ENCODE peak calls at places on chromosomes 5 and 9, in four cellular contexts. One of them, this sample, is unnamed.

GRCh38 chr9:33946779-33947535 is 101.7 kb downstream of the UBAP2 start:
- DNase-seq in GM12865: no peak
- DNase-seq in CD4-positive, alpha-beta memory T cell: no peak
- DNase-seq in esophagus squamous epithelium: no peak
- DNase-seq in this sample: no peak

GRCh38 chr5:140677947-140678346 is 4.6 kb upstream of the DND1 start:
- DNase-seq in GM12865: peak; percentile 32
- DNase-seq in CD4-positive, alpha-beta memory T cell: no peak
- DNase-seq in esophagus squamous epithelium: no peak
- DNase-seq in this sample: no peak

GRCh38 chr5:91132552-91132951 is 250.6 kb downstream of the ARRDC3 start:
- DNase-seq in GM12865: peak; percentile 59
- DNase-seq in CD4-positive, alpha-beta memory T cell: no peak
- DNase-seq in esophagus squamous epithelium: no peak
- DNase-seq in this sample: no peak

GRCh38 chr5:132475531-132475930 is 15.0 kb downstream of the IRF1 start:
- DNase-seq in GM12865: no peak
- DNase-seq in CD4-positive, alpha-beta memory T cell: peak; percentile 17
- DNase-seq in esophagus squamous epithelium: no peak
- DNase-seq in this sample: no peak

GRCh38 chr9:123544007-123544827 is 188.2 kb downstream of the CRB2 start:
- DNase-seq in GM12865: peak; percentile 40
- DNase-seq in CD4-positive, alpha-beta memory T cell: peak; percentile 7
- DNase-seq in esophagus squamous epithelium: no peak
- DNase-seq in this sample: peak; percentile 55

GRCh38 chr5:74639538-74640449 is 734 bp downstream of the ENC1 start:
- DNase-seq in GM12865: peak; percentile 64
- DNase-seq in CD4-positive, alpha-beta memory T cell: peak; percentile 21
- DNase-seq in esophagus squamous epithelium: no peak
- DNase-seq in this sample: peak; percentile 67

GRCh38 chr9:89463986-89464901 is 33.7 kb downstream of the SEMA4D start:
- DNase-seq in GM12865: peak; percentile 91
- DNase-seq in CD4-positive, alpha-beta memory T cell: peak; percentile 87
- DNase-seq in esophagus squamous epithelium: peak; percentile 15
- DNase-seq in this sample: peak; percentile 34

GRCh38 chr5:42570946-42571625 is 147.8 kb downstream of the GHR start:
- DNase-seq in GM12865: no peak
- DNase-seq in CD4-positive, alpha-beta memory T cell: no peak
- DNase-seq in esophagus squamous epithelium: no peak
- DNase-seq in this sample: no peak

GRCh38 chr5:117800261-117800660 is 1188.1 kb downstream of the DTWD2 start:
- DNase-seq in GM12865: no peak
- DNase-seq in CD4-positive, alpha-beta memory T cell: no peak
- DNase-seq in esophagus squamous epithelium: no peak
- DNase-seq in this sample: no peak

GRCh38 chr9:138043411-138044345 is 166.1 kb downstream of the CACNA1B start:
- DNase-seq in GM12865: no peak
- DNase-seq in CD4-positive, alpha-beta memory T cell: no peak
- DNase-seq in esophagus squamous epithelium: no peak
- DNase-seq in this sample: no peak

DNA sequence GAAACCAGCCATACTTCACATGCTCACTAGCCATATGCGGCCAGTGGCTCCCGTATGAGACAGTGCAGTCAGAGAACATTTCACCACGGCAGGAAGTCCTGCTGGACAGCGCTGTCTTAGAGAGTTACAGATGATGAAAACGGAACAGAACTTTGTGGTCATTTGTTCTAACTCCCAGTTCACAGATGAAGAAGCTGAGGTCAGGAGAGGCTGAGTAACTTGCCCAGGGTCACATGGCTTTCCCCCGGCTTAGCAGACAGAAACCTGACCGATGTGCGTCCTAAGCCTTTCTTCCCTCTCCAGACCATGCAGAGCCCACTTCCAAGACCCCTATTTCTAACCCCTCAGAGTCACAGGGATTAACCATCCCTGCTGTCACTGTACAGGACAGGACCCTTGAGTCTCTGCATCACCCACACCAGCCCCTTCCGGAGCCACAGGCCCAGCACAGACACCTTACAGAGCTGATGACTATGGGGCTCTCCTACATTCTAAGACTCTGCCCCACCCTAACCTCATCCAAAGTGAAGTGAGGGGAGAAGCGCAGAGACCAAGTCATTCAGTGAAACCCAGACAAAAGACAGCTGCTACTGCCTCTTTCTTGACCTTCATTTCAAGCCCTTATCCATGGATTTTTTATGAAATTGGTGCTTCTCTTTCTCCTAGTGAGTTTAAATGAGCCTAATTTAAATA is 86.9 kb downstream of the PTPN3 start:
- DNase-seq in GM12865: peak; percentile 92
- DNase-seq in CD4-positive, alpha-beta memory T cell: no peak
- DNase-seq in esophagus squamous epithelium: no peak
- DNase-seq in this sample: no peak
- H3K4me3 ChIP-seq in GM12865: peak overlapping the region; percentile 24
- H3K4me3 ChIP-seq in CD4-positive, alpha-beta memory T cell: no peak overlapping the region
- H3K4me3 ChIP-seq in esophagus squamous epithelium: no peak overlapping the region
- H3K4me3 ChIP-seq in this sample: no peak overlapping the region

GRCh38 chr9:21966140-21966851 is 27.9 kb downstream of the CDKN2A start:
- DNase-seq in GM12865: no peak
- DNase-seq in CD4-positive, alpha-beta memory T cell: no peak
- DNase-seq in esophagus squamous epithelium: no peak
- DNase-seq in this sample: no peak

GRCh38 chr9:21967169-21967568 is 27.0 kb downstream of the CDKN2A start:
- DNase-seq in GM12865: no peak
- DNase-seq in CD4-positive, alpha-beta memory T cell: no peak
- DNase-seq in esophagus squamous epithelium: no peak
- DNase-seq in this sample: no peak

GRCh38 chr9:21967707-21968106 is 26.5 kb downstream of the CDKN2A start:
- DNase-seq in GM12865: no peak
- DNase-seq in CD4-positive, alpha-beta memory T cell: no peak
- DNase-seq in esophagus squamous epithelium: no peak
- DNase-seq in this sample: no peak

GRCh38 chr9:21964925-21965385 is 29.2 kb downstream of the CDKN2A start:
- DNase-seq in GM12865: peak; percentile 59
- DNase-seq in CD4-positive, alpha-beta memory T cell: peak; percentile 56
- DNase-seq in esophagus squamous epithelium: no peak
- DNase-seq in this sample: no peak

DNA sequence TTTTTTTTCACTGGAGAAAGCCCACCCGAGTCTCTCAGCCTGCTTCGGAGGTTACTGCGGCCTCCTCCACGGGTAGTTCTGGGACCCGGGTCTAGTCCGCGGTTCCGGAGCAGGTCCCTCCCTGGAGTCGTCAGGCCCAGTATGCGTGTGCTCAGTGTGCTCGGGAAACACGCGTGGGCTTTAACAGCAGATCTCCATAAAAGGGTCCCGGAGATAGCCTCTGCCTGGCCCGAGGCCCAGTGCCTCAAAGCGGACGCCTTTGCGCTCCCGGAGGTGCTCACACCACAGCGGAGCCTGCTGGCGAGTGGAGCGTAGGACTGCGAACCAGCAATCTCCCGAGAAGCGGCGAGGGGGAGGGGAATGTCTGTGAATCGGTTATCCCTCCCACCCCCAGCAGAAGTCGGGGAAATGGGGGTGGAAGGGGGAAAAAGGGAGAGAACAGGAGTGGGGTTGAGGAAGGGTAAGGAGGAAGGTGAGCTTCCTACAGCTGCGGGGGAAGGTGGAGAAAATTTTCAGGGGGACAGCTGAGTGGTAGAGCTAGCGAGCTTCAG is 28.7 kb downstream of the CDKN2A start:
- DNase-seq in GM12865: peak; percentile 42
- DNase-seq in CD4-positive, alpha-beta memory T cell: peak; percentile 33
- DNase-seq in esophagus squamous epithelium: no peak
- DNase-seq in this sample: no peak
- H3K4me3 ChIP-seq in GM12865: peak overlapping the region; percentile 42
- H3K4me3 ChIP-seq in CD4-positive, alpha-beta memory T cell: peak overlapping the region; percentile 44
- H3K4me3 ChIP-seq in esophagus squamous epithelium: peak overlapping the region; percentile 14
- H3K4me3 ChIP-seq in this sample: no peak overlapping the region

GRCh38 chr9:137014166-137014565 is 13.9 kb downstream of the ABCA2 start:
- DNase-seq in GM12865: no peak
- DNase-seq in CD4-positive, alpha-beta memory T cell: no peak
- DNase-seq in esophagus squamous epithelium: no peak
- DNase-seq in this sample: no peak
- H3K4me3 ChIP-seq in GM12865: no peak overlapping the region
- H3K4me3 ChIP-seq in CD4-positive, alpha-beta memory T cell: no peak overlapping the region
- H3K4me3 ChIP-seq in esophagus squamous epithelium: no peak overlapping the region
- H3K4me3 ChIP-seq in this sample: no peak overlapping the region

GRCh38 chr5:57960569-57960968 is 478.0 kb upstream of the ACTBL2 start:
- DNase-seq in GM12865: no peak
- DNase-seq in CD4-positive, alpha-beta memory T cell: no peak
- DNase-seq in esophagus squamous epithelium: no peak
- DNase-seq in this sample: no peak
- H3K4me3 ChIP-seq in GM12865: no peak overlapping the region
- H3K4me3 ChIP-seq in CD4-positive, alpha-beta memory T cell: no peak overlapping the region
- H3K4me3 ChIP-seq in esophagus squamous epithelium: no peak overlapping the region
- H3K4me3 ChIP-seq in this sample: no peak overlapping the region

GRCh38 chr5:35856186-35857003 is at the start of gene IL7R:
- DNase-seq in GM12865: peak; percentile 55
- DNase-seq in CD4-positive, alpha-beta memory T cell: peak; percentile 83
- DNase-seq in esophagus squamous epithelium: no peak
- DNase-seq in this sample: peak; percentile 79
- H3K4me3 ChIP-seq in GM12865: peak within 1 kb of the TSS; percentile 27
- H3K4me3 ChIP-seq in CD4-positive, alpha-beta memory T cell: peak within 1 kb of the TSS; percentile 82
- H3K4me3 ChIP-seq in esophagus squamous epithelium: no peak within 1 kb of the TSS
- H3K4me3 ChIP-seq in this sample: peak within 1 kb of the TSS; percentile 75

GRCh38 chr5:10528056-10528816 is 35.6 kb upstream of the ANKRD33B start:
- DNase-seq in GM12865: peak; percentile 45
- DNase-seq in CD4-positive, alpha-beta memory T cell: no peak
- DNase-seq in esophagus squamous epithelium: no peak
- DNase-seq in this sample: no peak
- H3K4me3 ChIP-seq in GM12865: no peak overlapping the region
- H3K4me3 ChIP-seq in CD4-positive, alpha-beta memory T cell: no peak overlapping the region
- H3K4me3 ChIP-seq in esophagus squamous epithelium: no peak overlapping the region
- H3K4me3 ChIP-seq in this sample: no peak overlapping the region

GRCh38 chr9:114096866-114097612 is 2.1 kb downstream of the KIF12 start:
- DNase-seq in GM12865: no peak
- DNase-seq in CD4-positive, alpha-beta memory T cell: no peak
- DNase-seq in esophagus squamous epithelium: no peak
- DNase-seq in this sample: no peak
- H3K4me3 ChIP-seq in GM12865: no peak overlapping the region
- H3K4me3 ChIP-seq in CD4-positive, alpha-beta memory T cell: no peak overlapping the region
- H3K4me3 ChIP-seq in esophagus squamous epithelium: no peak overlapping the region
- H3K4me3 ChIP-seq in this sample: no peak overlapping the region

GRCh38 chr9:135745189-135745588 is 43.2 kb downstream of the KCNT1 start:
- DNase-seq in GM12865: no peak
- DNase-seq in CD4-positive, alpha-beta memory T cell: no peak
- DNase-seq in esophagus squamous epithelium: no peak
- DNase-seq in this sample: no peak

GRCh38 chr9:135743546-135744332 is 41.8 kb downstream of the KCNT1 start:
- DNase-seq in GM12865: no peak
- DNase-seq in CD4-positive, alpha-beta memory T cell: no peak
- DNase-seq in esophagus squamous epithelium: no peak
- DNase-seq in this sample: no peak

GRCh38 chr9:135743021-135743420 is 41.0 kb downstream of the KCNT1 start:
- DNase-seq in GM12865: no peak
- DNase-seq in CD4-positive, alpha-beta memory T cell: no peak
- DNase-seq in esophagus squamous epithelium: no peak
- DNase-seq in this sample: no peak

GRCh38 chr9:135745686-135746324 is 43.8 kb downstream of the KCNT1 start:
- DNase-seq in GM12865: no peak
- DNase-seq in CD4-positive, alpha-beta memory T cell: no peak
- DNase-seq in esophagus squamous epithelium: no peak
- DNase-seq in this sample: no peak

DNA sequence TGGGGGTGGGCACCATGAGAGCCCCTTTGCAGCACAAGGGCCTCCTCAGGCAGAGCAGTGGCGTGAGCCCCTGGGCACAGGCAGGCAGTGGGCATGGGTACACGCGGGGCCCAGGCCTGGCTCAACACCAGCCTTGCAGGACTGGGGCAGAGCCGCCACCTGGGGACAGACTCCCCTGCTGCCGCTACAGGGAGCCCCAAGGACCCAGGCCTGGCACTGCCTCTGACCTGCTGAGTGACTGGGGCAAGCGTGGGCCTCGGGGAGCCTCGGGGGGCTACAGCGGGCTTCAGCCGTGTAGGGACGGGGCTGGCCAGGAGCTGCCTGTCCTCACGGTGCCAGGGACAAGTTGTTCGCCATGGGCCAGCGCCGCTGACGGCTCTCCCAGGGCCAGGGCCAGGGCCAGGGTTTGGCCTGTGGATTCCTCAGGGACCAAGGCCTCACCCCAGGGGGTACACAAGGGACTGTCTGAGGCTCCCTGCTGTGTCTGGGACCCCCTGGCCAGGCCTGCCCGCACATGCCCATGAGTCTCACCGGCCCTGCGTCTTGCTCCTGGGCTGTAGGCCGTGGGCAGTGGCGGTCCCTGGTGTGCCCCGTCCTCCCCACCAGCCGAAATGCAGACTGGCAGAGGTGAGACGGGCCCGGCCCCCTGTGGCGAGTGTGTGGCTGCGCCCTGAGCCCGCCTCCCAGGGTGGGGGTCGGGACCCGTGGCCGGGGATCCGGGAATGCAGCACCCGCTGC is 42.5 kb downstream of the KCNT1 start:
- DNase-seq in GM12865: no peak
- DNase-seq in CD4-positive, alpha-beta memory T cell: no peak
- DNase-seq in esophagus squamous epithelium: no peak
- DNase-seq in this sample: no peak
- H3K4me3 ChIP-seq in GM12865: no peak overlapping the region
- H3K4me3 ChIP-seq in CD4-positive, alpha-beta memory T cell: no peak overlapping the region
- H3K4me3 ChIP-seq in esophagus squamous epithelium: no peak overlapping the region
- H3K4me3 ChIP-seq in this sample: no peak overlapping the region

GRCh38 chr9:127926961-127927456 is 3.6 kb downstream of the PIP5KL1 start:
- DNase-seq in GM12865: no peak
- DNase-seq in CD4-positive, alpha-beta memory T cell: no peak
- DNase-seq in esophagus squamous epithelium: no peak
- DNase-seq in this sample: no peak
- H3K4me3 ChIP-seq in GM12865: peak overlapping the region; percentile 30
- H3K4me3 ChIP-seq in CD4-positive, alpha-beta memory T cell: peak overlapping the region; percentile 52
- H3K4me3 ChIP-seq in esophagus squamous epithelium: peak overlapping the region; percentile 32
- H3K4me3 ChIP-seq in this sample: peak overlapping the region; percentile 61